ENCODE peak calls at places on chromosomes 13 and 19, in seven cellular contexts. C, F, O, U, B, L and W are unnamed samples.
A peak's percentile ranks its signal among the peaks of the same experiment; 100 is the strongest.

GRCh38 chr19:35845215-35846037 is 6.9 kb downstream of the NPHS1 start:
- DNase-seq in U (no peak), O (no peak), B (no peak), L (no peak), F (no peak), C (no peak), W (peak; percentile 39)

GRCh38 chr13:111623170-111623569 is 302.7 kb downstream of the TEX29 start:
- DNase-seq in U (no peak), L (no peak), F (no peak), O (no peak), B (no peak), C (no peak), W (no peak)

GRCh38 chr19:11378319-11379189 is 4.1 kb downstream of the SWSAP1 start:
- DNase-seq in F (no peak), B (no peak), C (peak; percentile 76), O (no peak), U (no peak), L (peak; percentile 66), W (no peak)

GRCh38 chr19:8335343-8336071 is 7.6 kb downstream of the KANK3 start:
- DNase-seq in F (no peak), U (peak; percentile 32), L (no peak), B (no peak), C (no peak), O (no peak), W (no peak)

GRCh38 chr13:41107584-41108014 is 25.0 kb downstream of the KBTBD6 start:
- DNase-seq in L (no peak), U (no peak), O (no peak), B (no peak), F (no peak), C (no peak), W (no peak)

GRCh38 chr13:67184247-67184646 is 45.9 kb downstream of the PCDH9 start:
- DNase-seq in F (no peak), B (no peak), U (no peak), L (no peak), O (no peak), C (no peak), W (no peak)

GRCh38 chr19:39270091-39270871 is 2.1 kb downstream of the IFNL2 start:
- DNase-seq in L (no peak), F (no peak), B (no peak), C (no peak), U (no peak), O (no peak), W (no peak)

GRCh38 chr13:73966331-73966730 is 167.9 kb downstream of the KLF12 start:
- DNase-seq in U (no peak), O (no peak), B (no peak), F (no peak), C (no peak), L (no peak), W (no peak)

GRCh38 chr13:28657784-28658538 is 969 bp upstream of the POMP start:
- DNase-seq in L (no peak), C (no peak), B (no peak), U (no peak), O (no peak), F (no peak), W (no peak)

GRCh38 chr19:33713194-33713593 is 83.5 kb upstream of the KCTD15 start:
- DNase-seq in U (no peak), F (no peak), B (no peak), C (no peak), L (no peak), O (no peak), W (no peak)

GRCh38 chr13:30172593-30173300 is 134.6 kb downstream of the KATNAL1 start:
- DNase-seq in O (no peak), U (no peak), C (no peak), B (no peak), F (no peak), L (no peak), W (no peak)

GRCh38 chr19:7488736-7489353 is at the start of gene PEX11G:
- DNase-seq in F (peak; percentile 38), L (peak; percentile 96), B (no peak), O (peak; percentile 82), C (peak; percentile 94), U (peak; percentile 92), W (peak; percentile 96)

GRCh38 chr19:48887861-48888612 is 10.5 kb downstream of the TULP2 start:
- DNase-seq in F (no peak), C (no peak), O (no peak), B (no peak), U (no peak), L (peak; percentile 15), W (no peak)

GRCh38 chr13:40189426-40189825 is 477.0 kb downstream of the FOXO1 start:
- DNase-seq in C (no peak), B (no peak), U (peak; percentile 24), O (no peak), L (no peak), F (no peak), W (no peak)

GRCh38 chr19:58434217-58434616 is 5.7 kb downstream of the ZNF132 start:
- DNase-seq in L (no peak), C (no peak), F (no peak), O (no peak), B (no peak), U (no peak), W (no peak)

GRCh38 chr19:55452381-55453325 is 8.8 kb downstream of the ISOC2 start:
- DNase-seq in B (no peak), O (peak; percentile 25), F (peak; percentile 27), L (peak; percentile 76), U (peak; percentile 54), C (peak; percentile 54), W (peak; percentile 40)

GRCh38 chr19:2764945-2765344 is 18.1 kb downstream of the SGTA start:
- DNase-seq in U (no peak), L (peak; percentile 19), C (no peak), B (no peak), O (no peak), F (no peak), W (no peak)